ENCODE peak calls at places on chromosomes 5 and 9, in four cellular contexts. V is Right ventricle myocardium inferior; U is activated CD8-positive, alpha-beta T cell treated with anti-CD3 and anti-CD28 coated beads for 36 hours; B is right lobe of liver. T is an unnamed sample.

GRCh38 chr9:19085295-19085694 is 17.4 kb downstream of the HAUS6 start:
- ATAC-seq in V (no peak), U (peak; percentile 67), B (peak; percentile 83), T (no peak)

GRCh38 chr5:64330728-64331231 is 165.1 kb downstream of the RNF180 start:
- ATAC-seq in V (peak; percentile 91), U (no peak), B (peak; percentile 82), T (no peak)

GRCh38 chr9:78011037-78011436 is 20.6 kb downstream of the GNAQ start:
- ATAC-seq in V (peak; percentile 57), U (no peak), B (peak; percentile 81), T (no peak)

GRCh38 chr9:105205787-105206511 is 38.5 kb upstream of the SLC44A1 start:
- ATAC-seq in V (peak; percentile 96), U (no peak), B (peak; percentile 94), T (peak; percentile 91)

GRCh38 chr9:121286973-121287721 is 19.2 kb downstream of the GSN start:
- ATAC-seq in V (peak; percentile 71), U (peak; percentile 62), B (peak; percentile 61), T (peak; percentile 74)

GRCh38 chr9:9557804-9558334 is 1054.9 kb downstream of the PTPRD start:
- ATAC-seq in V (no peak), U (no peak), B (no peak), T (no peak)

GRCh38 chr5:39716532-39716971 is 291.8 kb upstream of the DAB2 start:
- ATAC-seq in V (no peak), U (peak; percentile 77), B (peak; percentile 93), T (no peak)

GRCh38 chr5:168734119-168734518 is 155.0 kb upstream of the PANK3 start:
- ATAC-seq in V (no peak), U (no peak), B (no peak), T (no peak)

GRCh38 chr9:26356491-26356890 is 536.1 kb downstream of the CAAP1 start:
- ATAC-seq in V (no peak), U (no peak), B (no peak), T (no peak)

GRCh38 chr5:143314664-143315063 is 88.8 kb downstream of the NR3C1 start:
- ATAC-seq in V (no peak), U (no peak), B (no peak), T (no peak)

GRCh38 chr5:110221036-110221435 is 505.4 kb downstream of the TMEM232 start:
- ATAC-seq in V (no peak), U (no peak), B (no peak), T (no peak)

GRCh38 chr5:179886190-179886589 is 21.5 kb downstream of the TBC1D9B start:
- ATAC-seq in V (peak; percentile 28), U (no peak), B (no peak), T (no peak)

GRCh38 chr5:14036514-14036913 is 92.0 kb upstream of the DNAH5 start:
- ATAC-seq in V (no peak), U (no peak), B (no peak), T (no peak)

GRCh38 chr9:15007698-15008097 is 97.5 kb upstream of the FREM1 start:
- ATAC-seq in V (no peak), U (no peak), B (no peak), T (no peak)

GRCh38 chr9:126456396-126456795 is 129.8 kb downstream of the MVB12B start:
- ATAC-seq in V (no peak), U (no peak), B (no peak), T (no peak)

GRCh38 chr9:68648164-68648563 is 56.9 kb upstream of the PIP5K1B start:
- ATAC-seq in V (no peak), U (no peak), B (no peak), T (no peak)

T was measured in gastroesophageal sphincter.